ENCODE peak calls at places on chromosomes 11 and 22, in seven cellular contexts. L is GM12891, S is H1, I is HepG2, C is SK-N-SH, N is GM12878, Y is K562. U is an unnamed sample.

GRCh38 chr11:95154514-95154913 is 64.9 kb downstream of the ENDOD1 start:
- DNase-seq in L (peak), S (no peak), I (peak), C (peak), N (no peak), Y (peak), U (no peak)

GRCh38 chr11:650482-650881 is 13.4 kb downstream of the DRD4 start:
- DNase-seq in L (no peak), S (no peak), I (no peak), C (no peak), N (no peak), Y (no peak), U (no peak)

GRCh38 chr11:70854891-70855556 is 397.4 kb downstream of the SHANK2 start:
- DNase-seq in L (no peak), S (no peak), I (no peak), C (peak), N (no peak), Y (no peak), U (no peak)

GRCh38 chr11:95586155-95586554 is 203.4 kb downstream of the FAM76B start:
- DNase-seq in L (no peak), S (no peak), I (no peak), C (no peak), N (no peak), Y (no peak), U (no peak)

GRCh38 chr22:32862936-32863661 is 61.6 kb downstream of the TIMP3 start:
- DNase-seq in L (no peak), S (no peak), I (no peak), C (no peak), N (no peak), Y (no peak), U (no peak)

GRCh38 chr11:9617960-9618359 is 44.5 kb downstream of the WEE1 start:
- DNase-seq in L (no peak), S (no peak), I (no peak), C (no peak), N (no peak), Y (no peak), U (no peak)

GRCh38 chr11:63564785-63565350 is 1.7 kb upstream of the PLAAT2 start:
- DNase-seq in L (no peak), S (no peak), I (no peak), C (no peak), N (no peak), Y (no peak), U (no peak)

GRCh38 chr11:33893711-33894401 is 2.0 kb upstream of the LMO2 start:
- DNase-seq in L (no peak), S (no peak), I (no peak), C (no peak), N (peak), Y (peak), U (no peak)

GRCh38 chr11:115929618-115930129 is 425.5 kb upstream of the CADM1 start:
- DNase-seq in L (no peak), S (no peak), I (no peak), C (no peak), N (peak), Y (no peak), U (no peak)

GRCh38 chr22:29744902-29745301 is 21.9 kb downstream of the ZMAT5 start:
- DNase-seq in L (no peak), S (no peak), I (no peak), C (no peak), N (no peak), Y (no peak), U (no peak)

GRCh38 chr11:12975149-12975548 is 34.0 kb upstream of the RASSF10 start:
- DNase-seq in L (no peak), S (no peak), I (no peak), C (no peak), N (no peak), Y (no peak), U (no peak)

GRCh38 chr11:22347857-22348496 is 9.8 kb downstream of the SLC17A6 start:
- DNase-seq in L (no peak), S (no peak), I (no peak), C (no peak), N (no peak), Y (no peak), U (no peak)

GRCh38 chr22:47167056-47167455 is 404.6 kb downstream of the TBC1D22A start:
- DNase-seq in L (no peak), S (no peak), I (no peak), C (no peak), N (no peak), Y (no peak), U (no peak)
- TF ChIP-seq TAF1 in L (no peak), S (no peak), I (no peak), C (no peak), N (no peak), Y (no peak), U (no peak)

GRCh38 chr11:40037005-40037404 is 1422.4 kb downstream of the LRRC4C start:
- DNase-seq in L (no peak), S (no peak), I (no peak), C (no peak), N (no peak), Y (peak), U (no peak)
- TF ChIP-seq TAF1 in L (no peak), S (no peak), I (no peak), C (no peak), N (no peak), Y (no peak), U (no peak)

GRCh38 chr11:64935634-64936081 is at the start of gene GPHA2:
- DNase-seq in L (no peak), S (peak), I (peak), C (no peak), N (no peak), Y (peak), U (no peak)
- TF ChIP-seq TAF1 in L (no peak), S (peak), I (peak), C (no peak), N (no peak), Y (no peak), U (no peak)

GRCh38 chr22:19098157-19098556 is 24.1 kb downstream of the DGCR2 start:
- DNase-seq in L (no peak), S (no peak), I (no peak), C (no peak), N (no peak), Y (no peak), U (no peak)
- TF ChIP-seq TAF1 in L (no peak), S (no peak), I (no peak), C (no peak), N (no peak), Y (no peak), U (no peak)

GRCh38 chr11:66421492-66422205 is 814 bp downstream of the NPAS4 start:
- DNase-seq in L (peak), S (peak), I (peak), C (peak), N (peak), Y (peak), U (peak)
- TF ChIP-seq TAF1 in L (no peak), S (peak), I (peak), C (peak), N (peak), Y (peak), U (no peak)